ENCODE peak calls at places on chromosomes 4 and X, in ten cellular contexts. N, Q, E, S, D, T, Z, W, C and L are unnamed samples.

GRCh38 chrX:80572636-80573035 is 152.4 kb downstream of the TENT5D start:
- DNase-seq in N (no peak), Q (no peak), E (no peak), S (no peak), D (no peak), T (no peak), Z (no peak), W (no peak), C (no peak), L (no peak)

GRCh38 chr4:141567326-141567915 is 69.0 kb upstream of the IL15 start:
- DNase-seq in N (no peak), Q (no peak), E (no peak), S (no peak), D (no peak), T (no peak), Z (no peak), W (no peak), C (no peak), L (no peak)

GRCh38 chr4:30714408-30715031 is 5.6 kb upstream of the PCDH7 start:
- DNase-seq in N (no peak), Q (peak; percentile 89), E (no peak), S (no peak), D (no peak), T (peak; percentile 28), Z (peak; percentile 65), W (peak; percentile 52), C (no peak), L (no peak)

GRCh38 chr4:67928547-67928946 is 34.7 kb downstream of the TMPRSS11A start:
- DNase-seq in N (no peak), Q (no peak), E (no peak), S (no peak), D (no peak), T (no peak), Z (no peak), W (peak; percentile 86), C (no peak), L (no peak)

GRCh38 chrX:2711441-2711840 is 20.3 kb downstream of the CD99 start:
- DNase-seq in N (no peak), Q (no peak), E (no peak), S (no peak), D (no peak), T (no peak), Z (no peak), W (no peak), C (no peak), L (no peak)

GRCh38 chr4:138887741-138888140 is 127.8 kb upstream of the NOCT start:
- DNase-seq in N (no peak), Q (no peak), E (no peak), S (no peak), D (no peak), T (no peak), Z (no peak), W (no peak), C (no peak), L (no peak)

GRCh38 chrX:104270916-104271512 is 16.3 kb upstream of the ESX1 start:
- DNase-seq in N (peak; percentile 8), Q (peak; percentile 63), E (no peak), S (peak; percentile 1), D (peak; percentile 33), T (peak; percentile 11), Z (peak; percentile 49), W (peak; percentile 20), C (no peak), L (peak; percentile 4)

GRCh38 chrX:129760981-129761380 is 18.8 kb upstream of the SASH3 start:
- DNase-seq in N (no peak), Q (no peak), E (no peak), S (no peak), D (no peak), T (no peak), Z (no peak), W (no peak), C (no peak), L (no peak)

GRCh38 chrX:119981286-119982070 is 37.9 kb upstream of the NKAP start:
- DNase-seq in N (no peak), Q (peak; percentile 57), E (no peak), S (no peak), D (no peak), T (peak; percentile 45), Z (peak; percentile 33), W (peak; percentile 37), C (no peak), L (peak; percentile 2)

GRCh38 chr4:82125170-82125862 is 248.5 kb downstream of the HNRNPD start:
- DNase-seq in N (no peak), Q (no peak), E (no peak), S (no peak), D (no peak), T (no peak), Z (no peak), W (no peak), C (no peak), L (no peak)

GRCh38 chrX:22095306-22095705 is 63.2 kb downstream of the PHEX start:
- DNase-seq in N (no peak), Q (no peak), E (peak; percentile 75), S (no peak), D (peak; percentile 46), T (no peak), Z (peak; percentile 4), W (no peak), C (no peak), L (peak; percentile 31)

GRCh38 chr4:112550728-112551127 is 34.7 kb upstream of the NEUROG2 start:
- DNase-seq in N (no peak), Q (no peak), E (no peak), S (no peak), D (no peak), T (no peak), Z (no peak), W (no peak), C (no peak), L (no peak)

GRCh38 chr4:173211838-173212237 is 43.2 kb downstream of the GALNT7 start:
- DNase-seq in N (no peak), Q (peak; percentile 52), E (no peak), S (no peak), D (no peak), T (no peak), Z (no peak), W (no peak), C (no peak), L (peak; percentile 31)

GRCh38 chr4:48227662-48228061 is 42.0 kb downstream of the TEC start:
- DNase-seq in N (no peak), Q (no peak), E (no peak), S (no peak), D (no peak), T (peak; percentile 28), Z (no peak), W (no peak), C (no peak), L (no peak)